ENCODE peak calls at places on chromosomes 5 and 9, in five cellular contexts. G, L, C, R and Q are unnamed samples.

GRCh38 chr5:372911-373709 is 51.6 kb downstream of the AHRR start:
- DNase-seq in L (peak; percentile 15), G (peak; percentile 18), C (no peak), R (no peak), Q (no peak)

GRCh38 chr5:139926797-139927503 is 116.1 kb downstream of the NRG2 start:
- DNase-seq in C (no peak), R (peak; percentile 46), G (no peak), L (no peak), Q (no peak)

GRCh38 chr5:173327948-173328895 is at the start of gene STC2:
- DNase-seq in G (peak; percentile 99), L (peak; percentile 82), C (no peak), R (peak; percentile 85), Q (no peak)

GRCh38 chr9:109923826-109924225 is 143.8 kb downstream of the PALM2AKAP2 start:
- DNase-seq in R (no peak), G (no peak), C (no peak), L (no peak), Q (no peak)

GRCh38 chr9:79129865-79130480 is 441.8 kb upstream of the TLE4 start:
- DNase-seq in C (no peak), G (peak; percentile 60), R (peak; percentile 78), L (peak; percentile 58), Q (no peak)

GRCh38 chr5:90480699-90481098 is 6.0 kb downstream of the POLR3G start:
- DNase-seq in C (no peak), L (no peak), R (no peak), G (no peak), Q (no peak)

GRCh38 chr9:130931508-130932150 is 7.4 kb downstream of the FIBCD1 start:
- DNase-seq in G (no peak), L (no peak), R (no peak), C (no peak), Q (no peak)

GRCh38 chr9:4494806-4495205 is 4.5 kb downstream of the SLC1A1 start:
- DNase-seq in G (no peak), L (no peak), R (no peak), C (no peak), Q (no peak)

GRCh38 chr5:135208555-135209494 is 174.8 kb upstream of the PITX1 start:
- DNase-seq in L (peak; percentile 97), R (peak; percentile 93), C (no peak), G (peak; percentile 90), Q (no peak)

GRCh38 chr5:82551840-82552385 is 273.8 kb upstream of the RPS23 start:
- DNase-seq in G (no peak), L (no peak), R (no peak), C (no peak), Q (no peak)

GRCh38 chr9:126366366-126367011 is 39.9 kb downstream of the MVB12B start:
- DNase-seq in L (no peak), R (no peak), C (no peak), G (no peak), Q (no peak)

GRCh38 chr9:121842612-121842978 is 191.2 kb downstream of the DAB2IP start:
- DNase-seq in R (peak; percentile 74), G (peak; percentile 42), L (peak; percentile 31), C (no peak), Q (no peak)

GRCh38 chr9:86783884-86784283 is 163.4 kb downstream of the GAS1 start:
- DNase-seq in R (peak; percentile 96), L (no peak), C (no peak), G (peak; percentile 63), Q (no peak)

GRCh38 chr5:141272906-141273305 is 27.7 kb downstream of the PCDHB15 start:
- DNase-seq in L (no peak), G (peak; percentile 7), C (no peak), R (no peak), Q (no peak)

GRCh38 chr5:160621503-160621902 is 199.8 kb downstream of the PTTG1 start:
- DNase-seq in C (no peak), R (no peak), G (no peak), L (no peak), Q (no peak)

GRCh38 chr5:168317521-168318147 is 26.2 kb downstream of the WWC1 start:
- DNase-seq in C (no peak), G (peak; percentile 93), R (peak; percentile 92), L (peak; percentile 64), Q (no peak)

GRCh38 chr9:125343518-125344284 is 82.1 kb downstream of the GAPVD1 start:
- DNase-seq in L (peak; percentile 68), G (peak; percentile 50), C (no peak), R (peak; percentile 87), Q (no peak)

GRCh38 chr5:67483453-67484030 is 286.9 kb upstream of the CD180 start:
- DNase-seq in L (no peak), R (peak; percentile 17), G (no peak), C (no peak), Q (no peak)

GRCh38 chr5:3411363-3411762 is 184.3 kb upstream of the IRX1 start:
- DNase-seq in L (no peak), R (no peak), G (no peak), C (no peak), Q (no peak)

GRCh38 chr9:36575411-36575882 is 2.8 kb downstream of the MELK start:
- DNase-seq in C (no peak), L (peak; percentile 40), G (peak; percentile 57), R (peak; percentile 74), Q (no peak)

GRCh38 chr5:135824541-135825041 is 9.9 kb upstream of the SLC25A48 start:
- DNase-seq in L (no peak), R (no peak), C (no peak), G (no peak), Q (no peak)

GRCh38 chr5:31962321-31962720 is 211.8 kb downstream of the GOLPH3 start:
- DNase-seq in G (no peak), R (peak; percentile 1), C (no peak), L (no peak), Q (no peak)

GRCh38 chr5:150053231-150053626 is 33.1 kb downstream of the CSF1R start:
- DNase-seq in L (peak; percentile 16), R (peak; percentile 80), G (peak; percentile 74), C (no peak), Q (no peak)

GRCh38 chr5:5145651-5146529 is 5.8 kb downstream of the ADAMTS16 start:
- DNase-seq in L (no peak), G (peak; percentile 81), R (peak; percentile 82), C (no peak), Q (no peak)

GRCh38 chr5:127806776-127807175 is 103.6 kb downstream of the CCDC192 start:
- DNase-seq in C (no peak), G (no peak), L (no peak), R (no peak), Q (no peak)

GRCh38 chr5:42840279-42840678 is 28.6 kb upstream of the SELENOP start:
- DNase-seq in C (no peak), R (peak; percentile 98), G (peak; percentile 88), L (no peak), Q (no peak)

GRCh38 chr5:39072915-39073758 is 1.1 kb downstream of the RICTOR start:
- DNase-seq in L (peak; percentile 78), G (peak; percentile 64), C (no peak), R (peak; percentile 52), Q (peak; percentile 27)

GRCh38 chr9:124452841-124453585 is 2.8 kb downstream of the ADGRD2 start:
- DNase-seq in G (no peak), C (no peak), R (no peak), L (no peak), Q (no peak)

DNA sequence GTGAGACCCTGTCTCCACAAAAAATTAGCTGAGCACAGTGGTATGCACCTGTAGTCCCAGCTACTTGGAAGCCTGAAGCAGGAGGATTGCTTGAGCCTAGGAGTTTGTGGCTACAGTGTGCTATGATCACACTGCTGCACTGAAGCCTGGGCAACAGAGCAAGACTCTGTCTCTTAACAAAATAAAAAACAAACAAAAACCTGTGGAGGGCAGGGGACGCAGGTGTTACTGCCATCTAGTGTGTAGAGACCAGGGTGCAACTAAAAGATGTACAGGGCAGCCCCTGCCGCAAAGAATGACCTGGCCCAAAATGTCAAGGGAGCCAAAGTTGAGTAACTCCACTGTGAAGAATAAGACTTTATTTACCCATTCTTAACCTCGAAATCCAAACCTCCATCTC is 27.1 kb downstream of the ASPN start:
- DNase-seq in R (no peak), L (no peak), C (no peak), G (peak; percentile 30), Q (no peak)
- TF ChIP-seq CTCF in R (peak; percentile 42), L (peak; percentile 15), C (no peak), G (peak; percentile 22), Q (no peak)

GRCh38 chr9:27468450-27469110 is 55.5 kb upstream of the IFNK start:
- DNase-seq in L (no peak), G (no peak), C (no peak), R (peak; percentile 30), Q (no peak)
- TF ChIP-seq CTCF in L (no peak), G (no peak), C (no peak), R (no peak), Q (no peak)

GRCh38 chr9:88651682-88652633 is 117.0 kb downstream of the NXNL2 start:
- DNase-seq in L (no peak), G (peak; percentile 96), C (peak; percentile 72), R (peak; percentile 97), Q (no peak)
- TF ChIP-seq CTCF in L (no peak), G (peak; percentile 16), C (no peak), R (peak; percentile 65), Q (no peak)

GRCh38 chr9:33447404-33448158 is at the start of gene AQP3:
- DNase-seq in L (peak; percentile 51), R (peak; percentile 17), G (no peak), C (no peak), Q (peak; percentile 67)
- TF ChIP-seq CTCF in L (peak; percentile 46), R (peak; percentile 26), G (no peak), C (no peak), Q (peak; percentile 53)